ENCODE peak calls at places on chromosomes 13 and 19, in nine cellular contexts. One of them, this sample, is unnamed.

GRCh38 chr13:66657165-66657895 is 572.8 kb downstream of the PCDH9 start:
- DNase-seq in nephron progenitor cell: no peak
- DNase-seq in activated naive CD4-positive, alpha-beta T cell treated with anti-CD3 and anti-CD28 coated beads for 36 hours: no peak
- DNase-seq in activated naive CD8-positive, alpha-beta T cell treated with anti-CD3 and anti-CD28 coated beads for 36 hours: no peak
- DNase-seq in astrocyte of the hippocampus: peak
- DNase-seq in mucosa of gallbladder: peak
- DNase-seq in NAMALWA: no peak
- DNase-seq in DMS153: peak
- DNase-seq in left ventricle myocardium inferior: peak
- DNase-seq in this sample: peak

GRCh38 chr13:32881792-32882175 is 134.4 kb upstream of the KL start:
- DNase-seq in activated naive CD4-positive, alpha-beta T cell treated with anti-CD3 and anti-CD28 coated beads for 36 hours: no peak
- DNase-seq in nephron progenitor cell: no peak
- DNase-seq in mucosa of gallbladder: no peak
- DNase-seq in astrocyte of the hippocampus: no peak
- DNase-seq in NAMALWA: no peak
- DNase-seq in activated naive CD8-positive, alpha-beta T cell treated with anti-CD3 and anti-CD28 coated beads for 36 hours: no peak
- DNase-seq in left ventricle myocardium inferior: no peak
- DNase-seq in DMS153: peak
- DNase-seq in this sample: no peak

GRCh38 chr19:52307275-52307674 is 10.3 kb downstream of the ZNF480 start:
- DNase-seq in DMS153: no peak
- DNase-seq in astrocyte of the hippocampus: peak
- DNase-seq in activated naive CD8-positive, alpha-beta T cell treated with anti-CD3 and anti-CD28 coated beads for 36 hours: no peak
- DNase-seq in left ventricle myocardium inferior: no peak
- DNase-seq in NAMALWA: peak
- DNase-seq in mucosa of gallbladder: no peak
- DNase-seq in nephron progenitor cell: peak
- DNase-seq in activated naive CD4-positive, alpha-beta T cell treated with anti-CD3 and anti-CD28 coated beads for 36 hours: no peak
- DNase-seq in this sample: peak

GRCh38 chr13:110419391-110419791 is 112.3 kb downstream of the COL4A2 start:
- DNase-seq in NAMALWA: no peak
- DNase-seq in DMS153: no peak
- DNase-seq in astrocyte of the hippocampus: peak
- DNase-seq in mucosa of gallbladder: no peak
- DNase-seq in nephron progenitor cell: no peak
- DNase-seq in activated naive CD4-positive, alpha-beta T cell treated with anti-CD3 and anti-CD28 coated beads for 36 hours: no peak
- DNase-seq in activated naive CD8-positive, alpha-beta T cell treated with anti-CD3 and anti-CD28 coated beads for 36 hours: no peak
- DNase-seq in left ventricle myocardium inferior: no peak
- DNase-seq in this sample: no peak

GRCh38 chr19:7327802-7328201 is 20.9 kb upstream of the ARHGEF18 start:
- DNase-seq in astrocyte of the hippocampus: no peak
- DNase-seq in left ventricle myocardium inferior: no peak
- DNase-seq in NAMALWA: no peak
- DNase-seq in activated naive CD4-positive, alpha-beta T cell treated with anti-CD3 and anti-CD28 coated beads for 36 hours: no peak
- DNase-seq in DMS153: no peak
- DNase-seq in nephron progenitor cell: no peak
- DNase-seq in activated naive CD8-positive, alpha-beta T cell treated with anti-CD3 and anti-CD28 coated beads for 36 hours: no peak
- DNase-seq in mucosa of gallbladder: no peak
- DNase-seq in this sample: no peak

GRCh38 chr19:49614096-49614857 is 23.3 kb downstream of the PRR12 start:
- DNase-seq in left ventricle myocardium inferior: no peak
- DNase-seq in DMS153: no peak
- DNase-seq in nephron progenitor cell: no peak
- DNase-seq in mucosa of gallbladder: no peak
- DNase-seq in activated naive CD8-positive, alpha-beta T cell treated with anti-CD3 and anti-CD28 coated beads for 36 hours: peak
- DNase-seq in astrocyte of the hippocampus: peak
- DNase-seq in activated naive CD4-positive, alpha-beta T cell treated with anti-CD3 and anti-CD28 coated beads for 36 hours: peak
- DNase-seq in NAMALWA: no peak
- DNase-seq in this sample: no peak

GRCh38 chr13:78192721-78193120 is 274.1 kb upstream of the EDNRB start:
- DNase-seq in activated naive CD8-positive, alpha-beta T cell treated with anti-CD3 and anti-CD28 coated beads for 36 hours: no peak
- DNase-seq in left ventricle myocardium inferior: no peak
- DNase-seq in DMS153: no peak
- DNase-seq in activated naive CD4-positive, alpha-beta T cell treated with anti-CD3 and anti-CD28 coated beads for 36 hours: no peak
- DNase-seq in mucosa of gallbladder: no peak
- DNase-seq in astrocyte of the hippocampus: peak
- DNase-seq in NAMALWA: no peak
- DNase-seq in nephron progenitor cell: no peak
- DNase-seq in this sample: no peak

GRCh38 chr13:20313896-20314295 is 81.8 kb upstream of the GJB6 start:
- DNase-seq in astrocyte of the hippocampus: no peak
- DNase-seq in activated naive CD8-positive, alpha-beta T cell treated with anti-CD3 and anti-CD28 coated beads for 36 hours: no peak
- DNase-seq in DMS153: no peak
- DNase-seq in nephron progenitor cell: no peak
- DNase-seq in NAMALWA: no peak
- DNase-seq in mucosa of gallbladder: no peak
- DNase-seq in activated naive CD4-positive, alpha-beta T cell treated with anti-CD3 and anti-CD28 coated beads for 36 hours: no peak
- DNase-seq in left ventricle myocardium inferior: no peak
- DNase-seq in this sample: no peak

GRCh38 chr19:31260171-31260933 is 88.9 kb downstream of the TSHZ3 start:
- DNase-seq in nephron progenitor cell: no peak
- DNase-seq in DMS153: no peak
- DNase-seq in left ventricle myocardium inferior: no peak
- DNase-seq in NAMALWA: no peak
- DNase-seq in activated naive CD4-positive, alpha-beta T cell treated with anti-CD3 and anti-CD28 coated beads for 36 hours: no peak
- DNase-seq in astrocyte of the hippocampus: no peak
- DNase-seq in mucosa of gallbladder: no peak
- DNase-seq in activated naive CD8-positive, alpha-beta T cell treated with anti-CD3 and anti-CD28 coated beads for 36 hours: no peak
- DNase-seq in this sample: no peak

GRCh38 chr19:12202250-12202649 is 39.4 kb downstream of the ZNF136 start:
- DNase-seq in nephron progenitor cell: no peak
- DNase-seq in NAMALWA: peak
- DNase-seq in mucosa of gallbladder: peak
- DNase-seq in astrocyte of the hippocampus: no peak
- DNase-seq in DMS153: no peak
- DNase-seq in activated naive CD4-positive, alpha-beta T cell treated with anti-CD3 and anti-CD28 coated beads for 36 hours: peak
- DNase-seq in left ventricle myocardium inferior: peak
- DNase-seq in activated naive CD8-positive, alpha-beta T cell treated with anti-CD3 and anti-CD28 coated beads for 36 hours: peak
- DNase-seq in this sample: no peak

GRCh38 chr19:10317857-10318462 is 2.1 kb upstream of the FDX2 start:
- DNase-seq in DMS153: no peak
- DNase-seq in activated naive CD4-positive, alpha-beta T cell treated with anti-CD3 and anti-CD28 coated beads for 36 hours: no peak
- DNase-seq in astrocyte of the hippocampus: no peak
- DNase-seq in activated naive CD8-positive, alpha-beta T cell treated with anti-CD3 and anti-CD28 coated beads for 36 hours: no peak
- DNase-seq in NAMALWA: no peak
- DNase-seq in mucosa of gallbladder: no peak
- DNase-seq in left ventricle myocardium inferior: no peak
- DNase-seq in nephron progenitor cell: no peak
- DNase-seq in this sample: no peak

GRCh38 chr19:7908742-7909461 is 5.2 kb downstream of the MAP2K7 start:
- DNase-seq in mucosa of gallbladder: no peak
- DNase-seq in NAMALWA: no peak
- DNase-seq in nephron progenitor cell: no peak
- DNase-seq in astrocyte of the hippocampus: no peak
- DNase-seq in activated naive CD8-positive, alpha-beta T cell treated with anti-CD3 and anti-CD28 coated beads for 36 hours: no peak
- DNase-seq in left ventricle myocardium inferior: no peak
- DNase-seq in DMS153: no peak
- DNase-seq in activated naive CD4-positive, alpha-beta T cell treated with anti-CD3 and anti-CD28 coated beads for 36 hours: no peak
- DNase-seq in this sample: no peak

GRCh38 chr13:112775791-112776279 is 86.0 kb downstream of the ATP11A start:
- DNase-seq in astrocyte of the hippocampus: no peak
- DNase-seq in DMS153: no peak
- DNase-seq in activated naive CD8-positive, alpha-beta T cell treated with anti-CD3 and anti-CD28 coated beads for 36 hours: no peak
- DNase-seq in NAMALWA: no peak
- DNase-seq in nephron progenitor cell: no peak
- DNase-seq in left ventricle myocardium inferior: no peak
- DNase-seq in activated naive CD4-positive, alpha-beta T cell treated with anti-CD3 and anti-CD28 coated beads for 36 hours: no peak
- DNase-seq in mucosa of gallbladder: no peak
- DNase-seq in this sample: no peak

GRCh38 chr13:108877300-108877699 is 247.9 kb downstream of the MYO16 start:
- DNase-seq in left ventricle myocardium inferior: no peak
- DNase-seq in astrocyte of the hippocampus: peak
- DNase-seq in activated naive CD8-positive, alpha-beta T cell treated with anti-CD3 and anti-CD28 coated beads for 36 hours: no peak
- DNase-seq in activated naive CD4-positive, alpha-beta T cell treated with anti-CD3 and anti-CD28 coated beads for 36 hours: no peak
- DNase-seq in nephron progenitor cell: no peak
- DNase-seq in NAMALWA: no peak
- DNase-seq in DMS153: no peak
- DNase-seq in mucosa of gallbladder: no peak
- DNase-seq in this sample: no peak

GRCh38 chr19:10695401-10696398 is 5.5 kb upstream of the QTRT1 start:
- DNase-seq in left ventricle myocardium inferior: peak
- DNase-seq in astrocyte of the hippocampus: peak
- DNase-seq in nephron progenitor cell: peak
- DNase-seq in NAMALWA: peak
- DNase-seq in mucosa of gallbladder: peak
- DNase-seq in activated naive CD4-positive, alpha-beta T cell treated with anti-CD3 and anti-CD28 coated beads for 36 hours: peak
- DNase-seq in activated naive CD8-positive, alpha-beta T cell treated with anti-CD3 and anti-CD28 coated beads for 36 hours: peak
- DNase-seq in DMS153: peak
- DNase-seq in this sample: peak

GRCh38 chr19:40806385-40807146 is 7.6 kb downstream of the EGLN2 start:
- DNase-seq in left ventricle myocardium inferior: peak
- DNase-seq in DMS153: no peak
- DNase-seq in mucosa of gallbladder: peak
- DNase-seq in activated naive CD4-positive, alpha-beta T cell treated with anti-CD3 and anti-CD28 coated beads for 36 hours: peak
- DNase-seq in NAMALWA: peak
- DNase-seq in nephron progenitor cell: peak
- DNase-seq in astrocyte of the hippocampus: peak
- DNase-seq in activated naive CD8-positive, alpha-beta T cell treated with anti-CD3 and anti-CD28 coated beads for 36 hours: peak
- DNase-seq in this sample: peak

GRCh38 chr19:3725640-3726310 is 17.6 kb downstream of the TJP3 start:
- DNase-seq in activated naive CD4-positive, alpha-beta T cell treated with anti-CD3 and anti-CD28 coated beads for 36 hours: no peak
- DNase-seq in activated naive CD8-positive, alpha-beta T cell treated with anti-CD3 and anti-CD28 coated beads for 36 hours: no peak
- DNase-seq in nephron progenitor cell: peak
- DNase-seq in DMS153: no peak
- DNase-seq in NAMALWA: no peak
- DNase-seq in mucosa of gallbladder: peak
- DNase-seq in astrocyte of the hippocampus: peak
- DNase-seq in left ventricle myocardium inferior: no peak
- DNase-seq in this sample: peak

GRCh38 chr19:4373601-4374441 is 26.5 kb downstream of the SH3GL1 start:
- DNase-seq in astrocyte of the hippocampus: peak
- DNase-seq in mucosa of gallbladder: no peak
- DNase-seq in nephron progenitor cell: no peak
- DNase-seq in left ventricle myocardium inferior: peak
- DNase-seq in NAMALWA: no peak
- DNase-seq in activated naive CD8-positive, alpha-beta T cell treated with anti-CD3 and anti-CD28 coated beads for 36 hours: no peak
- DNase-seq in DMS153: no peak
- DNase-seq in activated naive CD4-positive, alpha-beta T cell treated with anti-CD3 and anti-CD28 coated beads for 36 hours: no peak
- DNase-seq in this sample: no peak

GRCh38 chr19:11295180-11295579 is 780 bp upstream of the TSPAN16 start:
- DNase-seq in mucosa of gallbladder: no peak
- DNase-seq in activated naive CD8-positive, alpha-beta T cell treated with anti-CD3 and anti-CD28 coated beads for 36 hours: no peak
- DNase-seq in DMS153: no peak
- DNase-seq in nephron progenitor cell: no peak
- DNase-seq in astrocyte of the hippocampus: no peak
- DNase-seq in left ventricle myocardium inferior: no peak
- DNase-seq in NAMALWA: no peak
- DNase-seq in activated naive CD4-positive, alpha-beta T cell treated with anti-CD3 and anti-CD28 coated beads for 36 hours: no peak
- DNase-seq in this sample: no peak

GRCh38 chr19:39308531-39309304 is 11.9 kb downstream of the LRFN1 start:
- DNase-seq in left ventricle myocardium inferior: no peak
- DNase-seq in activated naive CD8-positive, alpha-beta T cell treated with anti-CD3 and anti-CD28 coated beads for 36 hours: no peak
- DNase-seq in astrocyte of the hippocampus: no peak
- DNase-seq in DMS153: no peak
- DNase-seq in NAMALWA: no peak
- DNase-seq in mucosa of gallbladder: no peak
- DNase-seq in nephron progenitor cell: peak
- DNase-seq in activated naive CD4-positive, alpha-beta T cell treated with anti-CD3 and anti-CD28 coated beads for 36 hours: no peak
- DNase-seq in this sample: no peak